ENCODE peak calls at places on chromosomes 4 and X, in six cellular contexts. One of them, this sample, is unnamed.

GRCh38 chrX:71617742-71618141 is 569 bp downstream of the CXCR3 start:
- DNase-seq in mesenchymal stem cell: no peak
- DNase-seq in RCC 7860: no peak
- DNase-seq in SJCRH30: no peak
- DNase-seq in neuronal stem cell: no peak
- DNase-seq in GM12891: no peak
- DNase-seq in this sample: no peak

GRCh38 chr4:155353923-155354540 is 22.7 kb downstream of the MAP9 start:
- DNase-seq in mesenchymal stem cell: peak
- DNase-seq in RCC 7860: no peak
- DNase-seq in SJCRH30: peak
- DNase-seq in neuronal stem cell: peak
- DNase-seq in GM12891: no peak
- DNase-seq in this sample: no peak

GRCh38 chr4:114284629-114285028 is 305.2 kb upstream of the ARSJ start:
- DNase-seq in mesenchymal stem cell: no peak
- DNase-seq in RCC 7860: no peak
- DNase-seq in SJCRH30: no peak
- DNase-seq in neuronal stem cell: no peak
- DNase-seq in GM12891: no peak
- DNase-seq in this sample: no peak

GRCh38 chrX:120755066-120755846 is 120.4 kb downstream of the CT47B1 start:
- DNase-seq in mesenchymal stem cell: no peak
- DNase-seq in RCC 7860: no peak
- DNase-seq in SJCRH30: no peak
- DNase-seq in neuronal stem cell: no peak
- DNase-seq in GM12891: no peak
- DNase-seq in this sample: peak

GRCh38 chrX:46572295-46572936 is 1.1 kb upstream of the CHST7 start:
- DNase-seq in mesenchymal stem cell: no peak
- DNase-seq in RCC 7860: no peak
- DNase-seq in SJCRH30: no peak
- DNase-seq in neuronal stem cell: no peak
- DNase-seq in GM12891: no peak
- DNase-seq in this sample: no peak

GRCh38 chr4:39279416-39279815 is 86.7 kb downstream of the RFC1 start:
- DNase-seq in mesenchymal stem cell: no peak
- DNase-seq in RCC 7860: no peak
- DNase-seq in SJCRH30: peak
- DNase-seq in neuronal stem cell: no peak
- DNase-seq in GM12891: no peak
- DNase-seq in this sample: no peak

GRCh38 chr4:124044867-124045266 is 648.3 kb downstream of the SPRY1 start:
- DNase-seq in mesenchymal stem cell: no peak
- DNase-seq in RCC 7860: no peak
- DNase-seq in SJCRH30: no peak
- DNase-seq in neuronal stem cell: no peak
- DNase-seq in GM12891: no peak
- DNase-seq in this sample: no peak

GRCh38 chr4:75834772-75835154 is 67.5 kb downstream of the PPEF2 start:
- DNase-seq in mesenchymal stem cell: no peak
- DNase-seq in RCC 7860: no peak
- DNase-seq in SJCRH30: no peak
- DNase-seq in neuronal stem cell: no peak
- DNase-seq in GM12891: no peak
- DNase-seq in this sample: no peak

GRCh38 chr4:82643994-82644730 is 82.4 kb upstream of the TMEM150C start:
- DNase-seq in mesenchymal stem cell: no peak
- DNase-seq in RCC 7860: peak
- DNase-seq in SJCRH30: no peak
- DNase-seq in neuronal stem cell: no peak
- DNase-seq in GM12891: no peak
- DNase-seq in this sample: no peak

GRCh38 chr4:69970071-69970470 is 4.5 kb upstream of the CSN2 start:
- DNase-seq in mesenchymal stem cell: no peak
- DNase-seq in RCC 7860: no peak
- DNase-seq in SJCRH30: no peak
- DNase-seq in neuronal stem cell: no peak
- DNase-seq in GM12891: no peak
- DNase-seq in this sample: no peak